ENCODE peak calls at places on chromosome 6, in five cellular contexts. V is lower leg skin, Y is cardiac fibroblast, T is astrocyte of the cerebellum, S is mammary epithelial cell. E is an unnamed sample.

GRCh38 chr6:3835055-3835731 is 14.0 kb upstream of the FAM50B start:
- DNase-seq in V (peak), Y (peak), T (no peak), S (no peak), E (no peak)

GRCh38 chr6:137821486-137821885 is 45.6 kb upstream of the TNFAIP3 start:
- DNase-seq in V (no peak), Y (no peak), T (no peak), S (no peak), E (no peak)

GRCh38 chr6:10610289-10610688 is 84.1 kb downstream of the C6orf52 start:
- DNase-seq in V (no peak), Y (no peak), T (no peak), S (no peak), E (no peak)

GRCh38 chr6:113854531-113855499 is 2.3 kb upstream of the MARCKS start:
- DNase-seq in V (peak), Y (peak), T (no peak), S (peak), E (no peak)

GRCh38 chr6:145350928-145351327 is 384.4 kb downstream of the EPM2A start:
- DNase-seq in V (no peak), Y (no peak), T (no peak), S (no peak), E (no peak)

GRCh38 chr6:166365221-166365620 is 17.5 kb downstream of the MPC1 start:
- DNase-seq in V (no peak), Y (peak), T (peak), S (no peak), E (no peak)

GRCh38 chr6:79672631-79673065 is 41.5 kb downstream of the SH3BGRL2 start:
- DNase-seq in V (no peak), Y (peak), T (peak), S (peak), E (no peak)

GRCh38 chr6:14228571-14228970 is 111.0 kb downstream of the CD83 start:
- DNase-seq in V (no peak), Y (peak), T (peak), S (no peak), E (peak)

GRCh38 chr6:87697581-87698552 is 4.2 kb downstream of the AKIRIN2 start:
- DNase-seq in V (no peak), Y (peak), T (peak), S (peak), E (no peak)

GRCh38 chr6:12472601-12473038 is 182.5 kb downstream of the EDN1 start:
- DNase-seq in V (peak), Y (peak), T (no peak), S (peak), E (no peak)

GRCh38 chr6:24069546-24069945 is 56.5 kb upstream of the NRSN1 start:
- DNase-seq in V (no peak), Y (no peak), T (no peak), S (no peak), E (no peak)

GRCh38 chr6:170212051-170212756 is 78.7 kb downstream of the DLL1 start:
- DNase-seq in V (peak), Y (no peak), T (no peak), S (no peak), E (no peak)

GRCh38 chr6:107730106-107730505 is 94.0 kb downstream of the SCML4 start:
- DNase-seq in V (no peak), Y (no peak), T (no peak), S (no peak), E (no peak)

GRCh38 chr6:140071115-140071514 is 696.7 kb upstream of the CITED2 start:
- DNase-seq in V (no peak), Y (peak), T (peak), S (peak), E (peak)

GRCh38 chr6:44452725-44453124 is 65.2 kb downstream of the CDC5L start:
- DNase-seq in V (no peak), Y (peak), T (no peak), S (peak), E (peak)

GRCh38 chr6:151263967-151264366 is 24.2 kb downstream of the AKAP12 start:
- DNase-seq in V (peak), Y (peak), T (no peak), S (no peak), E (no peak)

GRCh38 chr6:107340881-107341280 is 118.5 kb downstream of the PDSS2 start:
- DNase-seq in V (no peak), Y (no peak), T (no peak), S (no peak), E (no peak)

GRCh38 chr6:33075568-33076405 is at the start of gene HLA-DPB1:
- DNase-seq in V (peak), Y (peak), T (peak), S (peak), E (no peak)

GRCh38 chr6:142013875-142014495 is 118.7 kb upstream of the GJE1 start:
- DNase-seq in V (no peak), Y (no peak), T (no peak), S (no peak), E (peak)

GRCh38 chr6:127146935-127147334 is 28.5 kb downstream of the RSPO3 start:
- DNase-seq in V (no peak), Y (peak), T (peak), S (peak), E (peak)

GRCh38 chr6:76774750-76775396 is 688.4 kb downstream of the HTR1B start:
- DNase-seq in V (no peak), Y (peak), T (no peak), S (no peak), E (no peak)

GRCh38 chr6:144186817-144187625 is 36.7 kb downstream of the STX11 start:
- DNase-seq in V (no peak), Y (no peak), T (no peak), S (no peak), E (no peak)

GRCh38 chr6:63355632-63356031 is 35.8 kb upstream of the LGSN start:
- DNase-seq in V (no peak), Y (no peak), T (no peak), S (peak), E (no peak)

GRCh38 chr6:63351995-63352586 is 32.3 kb upstream of the LGSN start:
- DNase-seq in V (no peak), Y (peak), T (peak), S (peak), E (peak)

GRCh38 chr6:63353282-63353630 is 33.5 kb upstream of the LGSN start:
- DNase-seq in V (no peak), Y (no peak), T (no peak), S (no peak), E (no peak)

GRCh38 chr6:63349401-63349800 is 29.6 kb upstream of the LGSN start:
- DNase-seq in V (no peak), Y (no peak), T (no peak), S (no peak), E (no peak)

DNA sequence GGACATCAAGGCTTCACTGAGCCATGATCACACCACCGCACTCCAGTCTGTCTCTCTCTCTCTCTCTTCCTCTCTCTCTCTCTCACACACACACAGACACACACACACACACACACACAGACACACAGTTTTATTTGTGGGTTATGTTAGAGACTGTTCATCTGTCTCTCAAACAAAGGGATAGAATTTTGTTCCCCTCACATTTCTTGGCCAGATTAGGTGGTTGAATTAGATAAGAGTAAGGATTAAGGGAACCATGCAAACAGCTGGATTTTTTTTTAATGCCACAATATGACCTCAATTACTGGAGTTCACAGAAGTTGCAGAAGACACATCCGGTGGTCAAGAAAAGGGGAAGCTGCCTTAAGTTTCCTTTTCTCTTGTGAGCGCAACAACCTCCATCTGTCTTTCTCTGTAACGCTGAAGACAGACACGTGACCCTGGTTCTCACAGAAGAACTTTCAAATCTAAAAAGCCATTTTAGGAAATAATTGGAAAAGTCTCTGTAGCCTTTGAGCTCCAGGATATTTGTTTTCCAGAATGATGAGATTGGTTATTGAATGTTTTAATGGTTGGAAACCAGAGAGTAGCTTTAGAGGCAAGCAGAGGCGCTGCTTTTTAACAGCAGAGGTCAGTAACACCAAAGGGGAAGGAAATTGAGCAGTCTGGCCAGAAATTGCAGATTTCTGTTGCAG is 33.0 kb upstream of the LGSN start:
- DNase-seq in V (peak), Y (peak), T (peak), S (peak), E (no peak)
- H3K4me3 ChIP-seq in V (no peak), Y (no peak), T (no peak), S (no peak), E (no peak)

GRCh38 chr6:16762547-16763477 is 1.6 kb upstream of the ATXN1 start:
- DNase-seq in V (peak), Y (peak), T (no peak), S (peak), E (no peak)

GRCh38 chr6:16765235-16765634 is 4.0 kb upstream of the ATXN1 start:
- DNase-seq in V (no peak), Y (no peak), T (no peak), S (no peak), E (no peak)

GRCh38 chr6:16762265-16762546 is 946 bp upstream of the ATXN1 start:
- DNase-seq in V (no peak), Y (no peak), T (no peak), S (no peak), E (no peak)

GRCh38 chr6:16766043-16766521 is 4.8 kb upstream of the ATXN1 start:
- DNase-seq in V (no peak), Y (peak), T (no peak), S (peak), E (peak)

DNA sequence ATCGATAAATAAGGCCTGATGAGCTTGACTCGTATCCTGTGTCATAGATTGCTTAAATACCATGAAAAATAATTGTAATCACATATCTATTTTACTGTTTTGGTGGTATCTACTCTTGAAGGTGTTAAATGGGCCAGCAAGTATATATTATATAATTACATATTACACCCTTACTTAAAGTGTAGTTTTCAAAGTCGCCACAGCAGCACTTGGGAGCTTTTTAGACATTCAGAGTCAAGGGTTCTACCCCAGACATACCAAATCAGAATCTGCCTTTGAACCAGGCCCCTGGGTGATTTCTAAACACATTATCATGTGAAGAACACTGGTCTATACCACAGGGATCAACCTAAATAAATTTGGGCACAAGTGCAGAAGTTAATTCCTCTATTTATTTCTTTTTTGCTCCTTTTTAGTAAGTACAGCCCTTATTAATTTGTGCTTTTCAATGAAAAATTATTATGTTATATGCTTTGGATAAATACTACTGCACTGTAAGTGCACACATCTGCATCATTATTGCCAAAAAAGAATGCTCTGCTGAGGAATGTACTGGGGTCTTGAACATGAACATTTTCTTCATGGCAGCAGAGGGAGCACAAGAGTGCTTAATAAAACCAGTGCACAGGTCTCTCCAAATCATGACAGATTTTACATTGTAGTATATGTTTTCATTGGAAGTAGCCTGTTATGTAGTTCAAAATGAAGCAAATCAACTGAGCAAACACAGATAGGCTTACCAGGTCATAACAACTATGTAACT is 3.1 kb upstream of the ATXN1 start:
- DNase-seq in V (no peak), Y (peak), T (no peak), S (peak), E (no peak)
- TF ChIP-seq CTCF in V (no peak), Y (peak), T (peak), S (peak), E (peak)

GRCh38 chr6:133764011-133764812 is 124.7 kb upstream of the TCF21 start:
- DNase-seq in V (no peak), Y (peak), T (no peak), S (peak), E (no peak)
- H3K4me3 ChIP-seq in V (no peak), Y (no peak), T (no peak), S (no peak), E (no peak)

GRCh38 chr6:128400875-128401274 is 119.5 kb downstream of the PTPRK start:
- DNase-seq in V (no peak), Y (no peak), T (no peak), S (no peak), E (no peak)
- TF ChIP-seq CTCF in V (no peak), Y (no peak), T (no peak), S (no peak), E (no peak)

GRCh38 chr6:35731414-35731735 is 5.5 kb upstream of the ARMC12 start:
- DNase-seq in V (peak), Y (peak), T (no peak), S (peak), E (no peak)

GRCh38 chr6:35731736-35732532 is 4.9 kb upstream of the ARMC12 start:
- DNase-seq in V (peak), Y (peak), T (peak), S (peak), E (no peak)

GRCh38 chr6:35729722-35730121 is 7.1 kb upstream of the ARMC12 start:
- DNase-seq in V (no peak), Y (no peak), T (no peak), S (no peak), E (no peak)

GRCh38 chr6:35729349-35729678 is 7.5 kb upstream of the ARMC12 start:
- DNase-seq in V (no peak), Y (no peak), T (no peak), S (no peak), E (no peak)

DNA sequence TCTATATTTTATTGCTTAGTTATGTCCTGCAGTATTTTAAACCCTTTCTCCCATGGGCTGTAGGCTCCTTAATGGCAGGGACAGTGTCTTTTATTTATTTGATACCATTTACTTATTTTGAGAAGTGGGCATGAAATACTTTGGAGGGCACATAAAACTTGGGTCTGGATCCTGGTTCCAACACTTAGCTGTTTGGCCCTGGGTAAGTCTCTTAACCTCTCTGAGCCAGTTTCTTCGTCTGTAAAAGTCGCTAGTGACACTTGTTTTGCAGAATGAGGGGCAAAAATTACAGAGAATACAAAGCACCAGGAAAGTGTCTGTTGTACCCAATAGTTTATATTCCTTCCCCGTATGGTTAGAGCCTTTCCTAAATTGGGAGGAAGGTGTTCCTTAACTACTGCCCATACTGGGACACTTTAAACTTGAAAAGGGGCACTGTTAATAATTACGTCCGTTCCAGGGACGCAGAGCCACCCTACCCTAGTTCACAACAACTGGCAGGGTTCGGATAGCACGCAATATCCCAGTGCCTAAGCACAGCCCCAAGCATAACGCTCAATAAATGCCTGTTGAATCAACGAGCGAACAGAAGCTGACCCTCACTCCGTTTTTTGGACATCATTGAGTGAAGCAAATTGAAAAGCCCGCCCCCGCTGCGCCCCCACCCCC is 6.0 kb upstream of the ARMC12 start:
- DNase-seq in V (no peak), Y (no peak), T (no peak), S (no peak), E (no peak)
- H3K4me3 ChIP-seq in V (no peak), Y (peak), T (no peak), S (no peak), E (peak)

DNA sequence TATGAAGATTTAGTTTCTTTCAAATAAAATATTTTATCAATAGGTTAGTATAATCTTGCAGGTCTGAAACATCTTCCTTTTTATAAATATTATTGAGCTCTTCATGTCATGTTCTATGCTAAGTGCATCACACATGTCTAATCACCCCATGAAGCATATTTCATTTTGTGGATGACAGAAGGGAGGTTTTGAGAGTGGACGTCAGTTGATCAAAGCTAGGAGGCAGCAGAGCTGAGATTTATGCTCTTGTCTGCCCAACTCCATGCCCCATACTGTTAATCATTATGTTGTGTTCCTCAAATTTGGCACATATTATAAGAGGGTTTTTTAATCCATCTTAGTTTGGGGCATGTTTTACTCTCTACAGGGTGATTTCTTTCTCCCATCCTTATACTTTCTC is 22.7 kb downstream of the DSE start:
- DNase-seq in V (no peak), Y (no peak), T (no peak), S (no peak), E (no peak)
- TF ChIP-seq CTCF in V (no peak), Y (peak), T (peak), S (no peak), E (peak)